ENCODE peak calls at places on chromosome 5, in six cellular contexts. K, H, G, C, X and Z are unnamed samples.

GRCh38 chr5:173329370-173330150 is 1.3 kb upstream of the STC2 start:
- DNase-seq in K (no peak), H (peak; percentile 72), G (peak; percentile 82), C (peak; percentile 54), X (peak; percentile 41), Z (peak; percentile 36)

GRCh38 chr5:81767097-81767496 is 16.2 kb upstream of the SSBP2 start:
- DNase-seq in K (no peak), H (no peak), G (no peak), C (no peak), X (no peak), Z (no peak)

GRCh38 chr5:83306572-83307241 is 164.8 kb upstream of the VCAN start:
- DNase-seq in K (peak; percentile 91), H (no peak), G (peak; percentile 51), C (peak; percentile 90), X (peak; percentile 56), Z (no peak)

GRCh38 chr5:93721511-93721910 is 19.9 kb downstream of the POU5F2 start:
- DNase-seq in K (no peak), H (peak; percentile 4), G (no peak), C (no peak), X (no peak), Z (no peak)

GRCh38 chr5:36073595-36074216 is 7.0 kb upstream of the UGT3A2 start:
- DNase-seq in K (peak; percentile 11), H (peak; percentile 38), G (peak; percentile 39), C (no peak), X (peak; percentile 34), Z (no peak)

GRCh38 chr5:177300971-177301370 is 2.5 kb downstream of the RAB24 start:
- DNase-seq in K (no peak), H (no peak), G (peak; percentile 60), C (no peak), X (peak; percentile 70), Z (no peak)

GRCh38 chr5:81045389-81045807 is 85.2 kb downstream of the RASGRF2 start:
- DNase-seq in K (no peak), H (peak; percentile 78), G (no peak), C (no peak), X (no peak), Z (no peak)

GRCh38 chr5:2579126-2579525 is 172.4 kb downstream of the IRX2 start:
- DNase-seq in K (no peak), H (no peak), G (no peak), C (no peak), X (no peak), Z (no peak)

GRCh38 chr5:167953151-167953788 is 338.2 kb upstream of the WWC1 start:
- DNase-seq in K (no peak), H (no peak), G (no peak), C (no peak), X (no peak), Z (no peak)

GRCh38 chr5:42059778-42060464 is 134.8 kb downstream of the FBXO4 start:
- DNase-seq in K (no peak), H (no peak), G (no peak), C (no peak), X (no peak), Z (no peak)

GRCh38 chr5:42059291-42059690 is 134.2 kb downstream of the FBXO4 start:
- DNase-seq in K (no peak), H (no peak), G (peak; percentile 75), C (no peak), X (peak; percentile 56), Z (no peak)

GRCh38 chr5:42057254-42057690 is 132.2 kb downstream of the FBXO4 start:
- DNase-seq in K (peak; percentile 37), H (peak; percentile 28), G (peak; percentile 86), C (peak; percentile 37), X (peak; percentile 68), Z (peak; percentile 59)
- TF ChIP-seq CTCF in K (peak; percentile 88), H (peak; percentile 81), G (peak; percentile 93), C (peak; percentile 86), X (peak; percentile 95), Z (peak; percentile 88)

DNA sequence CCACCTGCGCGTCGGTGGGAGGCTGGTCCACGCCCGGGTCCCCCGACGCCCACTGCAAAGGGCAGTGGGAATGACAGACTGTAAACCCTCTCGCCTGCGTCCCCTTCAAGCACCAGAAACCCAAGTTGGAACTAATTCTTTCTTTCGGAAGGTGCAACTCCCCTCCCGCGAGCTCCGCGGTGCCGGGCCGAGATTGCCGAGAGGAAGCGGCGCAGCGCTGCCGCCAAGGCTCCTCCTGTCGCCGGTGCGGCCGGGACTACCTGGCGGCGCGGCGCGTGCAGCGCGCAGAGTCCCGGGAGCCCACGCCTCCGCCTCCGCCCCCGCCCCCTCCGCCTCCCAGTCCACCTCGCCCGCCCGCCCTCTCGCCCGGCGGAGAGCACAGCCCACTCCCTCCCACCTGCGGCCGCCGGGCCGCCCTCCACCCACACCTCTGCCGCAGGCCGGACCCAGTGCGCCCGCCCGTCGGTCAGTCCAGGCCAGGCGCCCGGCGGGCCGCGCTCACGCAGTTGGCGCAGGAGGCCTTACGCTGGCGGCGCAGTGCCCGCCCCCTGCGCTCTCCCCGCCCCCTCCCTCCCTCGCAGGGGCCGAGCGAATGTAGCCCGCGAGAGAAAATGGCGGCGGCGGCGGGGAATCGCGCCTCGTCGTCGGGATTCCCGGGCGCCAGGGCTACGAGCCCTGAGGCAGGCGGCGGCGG is at the start of gene MAP3K1:
- DNase-seq in K (peak; percentile 61), H (peak; percentile 82), G (peak; percentile 76), C (peak; percentile 54), X (peak; percentile 82), Z (peak; percentile 89)
- TF ChIP-seq CTCF in K (no peak), H (peak; percentile 9), G (no peak), C (no peak), X (peak; percentile 17), Z (no peak)

DNA sequence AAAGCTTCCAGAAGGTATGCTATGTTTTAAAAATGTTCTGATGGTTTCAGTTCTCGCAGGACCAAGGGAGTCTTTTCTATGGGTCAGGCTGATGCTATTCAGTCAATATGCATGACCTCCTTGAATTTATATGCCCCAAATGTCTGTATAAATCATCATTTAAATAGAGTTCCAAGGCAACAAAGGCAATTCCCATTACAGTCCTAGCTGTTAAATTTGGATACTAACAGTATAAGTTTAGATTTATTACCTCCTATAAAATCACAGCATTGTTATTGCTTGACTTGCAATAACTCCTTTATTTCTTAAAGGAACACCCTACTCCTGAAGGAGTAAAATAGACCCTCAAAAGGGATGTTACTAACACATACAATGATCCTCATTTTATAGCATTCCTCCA is 387.7 kb upstream of the CHD1 start:
- DNase-seq in K (no peak), H (no peak), G (no peak), C (no peak), X (no peak), Z (no peak)
- TF ChIP-seq CTCF in K (no peak), H (no peak), G (no peak), C (no peak), X (no peak), Z (no peak)

GRCh38 chr5:134873987-134874830 is at the start of gene TXNDC15:
- DNase-seq in K (peak; percentile 88), H (peak; percentile 66), G (peak; percentile 72), C (peak; percentile 86), X (peak; percentile 87), Z (peak; percentile 85)
- TF ChIP-seq CTCF in K (no peak), H (peak; percentile 32), G (no peak), C (no peak), X (no peak), Z (no peak)

DNA sequence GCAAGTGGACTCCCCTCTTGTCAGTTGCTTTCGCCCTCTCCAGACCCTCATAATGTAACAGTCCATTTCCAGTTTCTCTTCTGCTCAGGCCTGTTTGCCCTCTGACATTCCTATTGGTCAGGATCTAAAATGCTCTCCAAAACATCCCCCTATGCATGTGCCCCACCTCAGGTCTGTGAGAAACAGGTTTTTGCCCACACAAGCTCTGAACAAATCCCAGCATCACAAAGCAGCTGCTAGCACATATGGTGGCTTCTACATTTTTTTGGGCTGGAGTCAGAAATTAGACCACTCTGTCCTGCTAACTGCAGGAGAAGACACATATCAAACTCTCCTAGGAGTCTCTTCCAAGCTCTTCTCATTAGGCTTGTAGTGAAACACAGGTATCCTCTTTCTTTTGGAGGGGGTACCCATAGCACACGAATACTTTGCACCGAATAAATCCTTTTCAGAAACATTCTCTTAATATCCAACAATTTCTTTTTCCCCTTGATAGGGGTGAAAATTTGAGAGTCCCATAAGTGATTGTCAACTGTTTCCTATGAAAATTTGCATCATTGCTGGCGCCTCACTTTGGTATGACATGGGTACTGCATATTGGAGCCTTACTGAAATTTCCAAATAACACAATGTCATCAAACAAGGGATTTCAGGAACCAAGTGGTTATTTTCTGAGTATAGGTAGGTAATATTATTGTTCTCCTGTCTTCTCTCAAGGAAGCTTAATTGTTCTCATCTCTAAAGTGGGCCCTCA is 19.3 kb upstream of the HSPA9 start:
- DNase-seq in K (no peak), H (no peak), G (no peak), C (no peak), X (peak; percentile 27), Z (no peak)
- TF ChIP-seq CTCF in K (peak; percentile 44), H (no peak), G (peak; percentile 56), C (peak; percentile 39), X (peak; percentile 49), Z (peak; percentile 64)